ENCODE peak calls at places on chromosomes 12 and 14, in four cellular contexts. One of them, this sample, is unnamed.

GRCh38 chr12:124725099-124725498 is 138.6 kb downstream of the SCARB1 start:
- DNase-seq in NCI-H69: no peak
- DNase-seq in skeletal muscle cell: no peak
- DNase-seq in myocyte: no peak
- DNase-seq in this sample: no peak

GRCh38 chr14:104980601-104981531 is 2.7 kb upstream of the AHNAK2 start:
- DNase-seq in NCI-H69: no peak
- DNase-seq in skeletal muscle cell: no peak
- DNase-seq in myocyte: no peak
- DNase-seq in this sample: no peak

GRCh38 chr14:97851438-97851995 is 1054.3 kb downstream of the VRK1 start:
- DNase-seq in NCI-H69: peak
- DNase-seq in skeletal muscle cell: no peak
- DNase-seq in myocyte: no peak
- DNase-seq in this sample: peak

GRCh38 chr12:81992461-81992860 is 233.3 kb upstream of the PPFIA2 start:
- DNase-seq in NCI-H69: peak
- DNase-seq in skeletal muscle cell: no peak
- DNase-seq in myocyte: no peak
- DNase-seq in this sample: no peak

GRCh38 chr12:116996648-116997047 is 85.9 kb downstream of the FBXW8 start:
- DNase-seq in NCI-H69: no peak
- DNase-seq in skeletal muscle cell: peak
- DNase-seq in myocyte: no peak
- DNase-seq in this sample: no peak

GRCh38 chr12:120474092-120474960 is 4.8 kb upstream of the SRSF9 start:
- DNase-seq in NCI-H69: peak
- DNase-seq in skeletal muscle cell: peak
- DNase-seq in myocyte: peak
- DNase-seq in this sample: no peak

GRCh38 chr14:101499080-101499479 is 62.2 kb upstream of the DIO3 start:
- DNase-seq in NCI-H69: no peak
- DNase-seq in skeletal muscle cell: no peak
- DNase-seq in myocyte: no peak
- DNase-seq in this sample: no peak

GRCh38 chr14:94646481-94646880 is 34.3 kb downstream of the SERPINA3 start:
- DNase-seq in NCI-H69: no peak
- DNase-seq in skeletal muscle cell: peak
- DNase-seq in myocyte: peak
- DNase-seq in this sample: no peak

GRCh38 chr14:92575773-92576303 is 62.3 kb downstream of the RIN3 start:
- DNase-seq in NCI-H69: no peak
- DNase-seq in skeletal muscle cell: no peak
- DNase-seq in myocyte: no peak
- DNase-seq in this sample: no peak

GRCh38 chr14:22982013-22982476 is 306 bp downstream of the AJUBA start:
- DNase-seq in NCI-H69: peak
- DNase-seq in skeletal muscle cell: no peak
- DNase-seq in myocyte: no peak
- DNase-seq in this sample: no peak

GRCh38 chr14:28911521-28911920 is 144.9 kb downstream of the FOXG1 start:
- DNase-seq in NCI-H69: no peak
- DNase-seq in skeletal muscle cell: no peak
- DNase-seq in myocyte: no peak
- DNase-seq in this sample: no peak

GRCh38 chr12:40668095-40668494 is 24.1 kb upstream of the CNTN1 start:
- DNase-seq in NCI-H69: peak
- DNase-seq in skeletal muscle cell: no peak
- DNase-seq in myocyte: no peak
- DNase-seq in this sample: no peak

GRCh38 chr14:55430024-55430690 is 10.3 kb downstream of the TBPL2 start:
- DNase-seq in NCI-H69: peak
- DNase-seq in skeletal muscle cell: peak
- DNase-seq in myocyte: peak
- DNase-seq in this sample: peak

GRCh38 chr14:67056684-67057083 is 132.6 kb upstream of the GARIN2 start:
- DNase-seq in NCI-H69: no peak
- DNase-seq in skeletal muscle cell: no peak
- DNase-seq in myocyte: no peak
- DNase-seq in this sample: no peak

GRCh38 chr12:10067942-10068341 is 30.8 kb downstream of the CLEC1A start:
- DNase-seq in NCI-H69: no peak
- DNase-seq in skeletal muscle cell: no peak
- DNase-seq in myocyte: no peak
- DNase-seq in this sample: no peak

GRCh38 chr12:114447274-114447716 is 41.4 kb upstream of the TBX5 start:
- DNase-seq in NCI-H69: no peak
- DNase-seq in skeletal muscle cell: no peak
- DNase-seq in myocyte: no peak
- DNase-seq in this sample: no peak

GRCh38 chr12:26817183-26817591 is 15.8 kb downstream of the ITPR2 start:
- DNase-seq in NCI-H69: peak
- DNase-seq in skeletal muscle cell: no peak
- DNase-seq in myocyte: no peak
- DNase-seq in this sample: no peak

GRCh38 chr12:113748707-113749432 is 217.3 kb downstream of the RBM19 start:
- DNase-seq in NCI-H69: no peak
- DNase-seq in skeletal muscle cell: no peak
- DNase-seq in myocyte: no peak
- DNase-seq in this sample: no peak

This sample was measured in NCI-H2171.